ENCODE peak calls at places on chromosome 14, in nine cellular contexts. L is BE2C; I is NCI-H1417; K is mesendoderm; E is lung; J is adrenal gland; G is activated CD8-positive, alpha-beta memory T cell treated with anti-CD3 and anti-CD28 coated beads for 4 hours; M is stimulated activated naive B cell treated with anti-CD40 and anti-IgM and Interleukin-4, amounts not matched to agents 10 μg/mL and 1 μg/mL and 100 μg/mL, for 72 hours; V is endothelial cell. F is an unnamed sample.

GRCh38 chr14:102795060-102795925 is 18.0 kb downstream of the TRAF3 start:
- DNase-seq in E (peak; percentile 70), K (peak; percentile 48), L (no peak), V (peak; percentile 15), J (peak; percentile 58), I (no peak), G (peak; percentile 19), M (no peak), F (peak; percentile 72)

GRCh38 chr14:79842270-79842669 is 369.0 kb downstream of the DIO2 start:
- DNase-seq in V (no peak), G (no peak), E (no peak), M (no peak), K (peak; percentile 16), L (peak; percentile 48), J (peak; percentile 34), I (no peak), F (no peak)

GRCh38 chr14:64387232-64387737 is 868 bp upstream of the MTHFD1 start:
- DNase-seq in I (peak; percentile 54), E (no peak), V (peak; percentile 20), J (no peak), G (no peak), L (no peak), M (no peak), K (peak; percentile 57), F (no peak)

GRCh38 chr14:23719225-23719985 is 83.2 kb downstream of the DHRS2 start:
- DNase-seq in L (no peak), M (no peak), E (no peak), G (no peak), I (no peak), K (no peak), J (no peak), V (no peak), F (no peak)

GRCh38 chr14:69701857-69702256 is 65.1 kb upstream of the SRSF5 start:
- DNase-seq in M (no peak), I (no peak), L (no peak), E (no peak), G (no peak), K (no peak), V (no peak), J (no peak), F (no peak)

GRCh38 chr14:75053396-75054289 is 2.4 kb upstream of the MLH3 start:
- DNase-seq in E (no peak), M (no peak), L (no peak), J (no peak), I (no peak), V (no peak), K (no peak), G (no peak), F (no peak)

GRCh38 chr14:90755661-90756304 is 60.4 kb downstream of the TTC7B start:
- DNase-seq in M (no peak), E (no peak), G (no peak), I (no peak), L (no peak), V (no peak), J (no peak), K (no peak), F (no peak)

GRCh38 chr14:104157303-104157928 is 19.0 kb downstream of the KIF26A start:
- DNase-seq in G (no peak), E (no peak), K (no peak), J (no peak), I (no peak), V (no peak), M (no peak), L (peak; percentile 80), F (no peak)

GRCh38 chr14:94030571-94030970 is 4.4 kb downstream of the OTUB2 start:
- DNase-seq in K (no peak), J (no peak), L (no peak), E (no peak), G (no peak), I (no peak), M (no peak), V (no peak), F (no peak)

GRCh38 chr14:69580009-69580577 is 5.4 kb upstream of the CCDC177 start:
- DNase-seq in K (peak; percentile 91), I (peak; percentile 6), J (peak; percentile 72), G (no peak), L (peak; percentile 51), E (no peak), V (peak; percentile 63), M (no peak), F (peak; percentile 80)

GRCh38 chr14:22973217-22974032 is 8.9 kb downstream of the AJUBA start:
- DNase-seq in L (peak; percentile 55), I (peak; percentile 58), G (no peak), K (peak; percentile 76), J (peak; percentile 65), E (no peak), V (peak; percentile 61), M (no peak), F (peak; percentile 48)

GRCh38 chr14:100736269-100737180 is 9.8 kb downstream of the DLK1 start:
- DNase-seq in L (peak; percentile 81), M (no peak), G (no peak), K (no peak), V (no peak), E (no peak), I (no peak), J (peak; percentile 52), F (no peak)

GRCh38 chr14:34363733-34364134 is 98.3 kb downstream of the SPTSSA start:
- DNase-seq in E (no peak), G (no peak), K (peak; percentile 49), J (no peak), L (no peak), M (no peak), I (no peak), V (no peak), F (no peak)

GRCh38 chr14:104434214-104435076 is 145.1 kb upstream of the C14orf180 start:
- DNase-seq in V (no peak), J (peak; percentile 13), E (no peak), M (no peak), L (no peak), I (no peak), G (no peak), K (no peak), F (peak; percentile 40)

GRCh38 chr14:105192866-105193731 is 12.0 kb upstream of the NUDT14 start:
- DNase-seq in V (peak; percentile 60), J (no peak), E (no peak), M (no peak), L (no peak), G (no peak), K (no peak), I (no peak), F (no peak)

GRCh38 chr14:93702946-93703345 is 85.3 kb downstream of the PRIMA1 start:
- DNase-seq in M (no peak), L (no peak), G (no peak), V (no peak), K (peak; percentile 57), E (no peak), I (no peak), J (no peak), F (no peak)

GRCh38 chr14:29217813-29218450 is 451.3 kb downstream of the FOXG1 start:
- DNase-seq in E (no peak), L (no peak), V (no peak), K (no peak), M (no peak), I (no peak), G (no peak), J (no peak), F (no peak)

GRCh38 chr14:99605299-99605961 is 1.4 kb upstream of the CCDC85C start:
- DNase-seq in E (peak; percentile 45), G (peak; percentile 69), M (peak; percentile 33), L (peak; percentile 82), K (peak; percentile 51), V (peak; percentile 41), I (peak; percentile 93), J (peak; percentile 70), F (peak; percentile 77)

GRCh38 chr14:56794557-56795283 is 15.6 kb downstream of the OTX2 start:
- DNase-seq in V (peak; percentile 35), I (no peak), J (no peak), L (no peak), K (peak; percentile 65), G (no peak), E (no peak), M (no peak), F (no peak)

GRCh38 chr14:94876306-94876705 is 106.4 kb upstream of the GSC start:
- DNase-seq in V (no peak), G (no peak), M (no peak), J (no peak), E (no peak), I (no peak), L (no peak), K (no peak), F (no peak)

GRCh38 chr14:20044243-20044642 is 8.4 kb upstream of the OR4K13 start:
- DNase-seq in J (no peak), L (no peak), I (no peak), G (no peak), E (no peak), M (no peak), V (no peak), K (no peak), F (no peak)

GRCh38 chr14:102907980-102908730 is 14.3 kb upstream of the AMN start:
- DNase-seq in V (no peak), E (no peak), K (no peak), J (no peak), L (no peak), M (no peak), I (no peak), G (no peak), F (no peak)

GRCh38 chr14:104341532-104342434 is 203.4 kb downstream of the KIF26A start:
- DNase-seq in J (peak; percentile 85), M (no peak), K (peak; percentile 93), E (no peak), V (peak; percentile 76), L (peak; percentile 93), G (no peak), I (no peak), F (peak; percentile 51)

GRCh38 chr14:105153331-105153731 is 15.2 kb downstream of the JAG2 start:
- DNase-seq in G (no peak), L (no peak), J (no peak), E (no peak), V (no peak), M (no peak), K (no peak), I (no peak), F (no peak)